ENCODE peak calls at places on chromosomes 16 and 17, in six cellular contexts. P, L, C, F, B and S are unnamed samples.

GRCh38 chr17:17454276-17454675 is 22.5 kb upstream of the MED9 start:
- DNase-seq in C (no peak), B (no peak), P (no peak), L (no peak), F (no peak), S (no peak)

GRCh38 chr17:6995500-6996255 is at the start of gene ALOX12:
- DNase-seq in C (no peak), F (no peak), P (peak; percentile 77), L (no peak), B (no peak), S (no peak)

GRCh38 chr17:46948544-46948943 is 25.6 kb downstream of the GOSR2 start:
- DNase-seq in P (no peak), L (no peak), F (no peak), B (no peak), C (no peak), S (no peak)

GRCh38 chr17:81706757-81707624 is 3.8 kb downstream of the MRPL12 start:
- DNase-seq in F (no peak), B (no peak), P (peak; percentile 44), L (no peak), C (no peak), S (no peak)

GRCh38 chr17:47199627-47200324 is 9.4 kb upstream of the MYL4 start:
- DNase-seq in B (no peak), P (no peak), F (no peak), L (no peak), C (no peak), S (no peak)

GRCh38 chr16:82241469-82242052 is 71.5 kb upstream of the MPHOSPH6 start:
- DNase-seq in C (no peak), F (no peak), B (no peak), P (peak; percentile 26), L (no peak), S (no peak)

GRCh38 chr17:43846963-43847369 is at the start of gene CD300LG:
- DNase-seq in P (peak; percentile 38), F (no peak), B (no peak), C (no peak), L (no peak), S (no peak)

GRCh38 chr16:63061319-63061718 is 1025.1 kb upstream of the CDH8 start:
- DNase-seq in F (no peak), C (no peak), P (peak; percentile 27), L (no peak), B (no peak), S (no peak)

GRCh38 chr17:81821603-81822311 is 11.3 kb downstream of the MCRIP1 start:
- DNase-seq in C (no peak), F (peak; percentile 91), P (peak; percentile 68), B (peak; percentile 84), L (peak; percentile 40), S (no peak)

GRCh38 chr16:50419116-50419515 is 50.3 kb upstream of the BRD7 start:
- DNase-seq in P (no peak), L (no peak), B (no peak), C (no peak), F (no peak), S (no peak)

GRCh38 chr17:5759501-5759925 is 175.2 kb upstream of the NLRP1 start:
- DNase-seq in L (no peak), B (no peak), F (no peak), P (no peak), C (no peak), S (no peak)

GRCh38 chr16:88331989-88332920 is 50.5 kb upstream of the ZNF469 start:
- DNase-seq in F (no peak), P (no peak), C (no peak), B (no peak), L (peak; percentile 88), S (no peak)

GRCh38 chr17:40553694-40554534 is 11.4 kb downstream of the CCR7 start:
- DNase-seq in P (peak; percentile 7), B (peak; percentile 48), C (no peak), F (peak; percentile 87), L (no peak), S (no peak)

GRCh38 chr16:56532714-56533113 is 12.9 kb upstream of the BBS2 start:
- DNase-seq in F (no peak), L (peak; percentile 26), C (no peak), B (peak; percentile 25), P (peak; percentile 35), S (no peak)

GRCh38 chr17:28482551-28483199 is 9.2 kb downstream of the SLC13A2 start:
- DNase-seq in F (no peak), C (no peak), B (no peak), P (no peak), L (no peak), S (no peak)

GRCh38 chr16:25052530-25052929 is 37.4 kb upstream of the ARHGAP17 start:
- DNase-seq in F (no peak), C (no peak), L (no peak), B (no peak), P (no peak), S (no peak)

GRCh38 chr17:42227849-42228696 is 33.8 kb upstream of the GHDC start:
- DNase-seq in C (no peak), F (no peak), B (no peak), P (no peak), L (no peak), S (no peak)

GRCh38 chr17:51948128-51948527 is 210.4 kb downstream of the CA10 start:
- DNase-seq in P (no peak), F (no peak), L (no peak), C (no peak), B (no peak), S (no peak)

GRCh38 chr17:43952351-43952723 is 1.4 kb downstream of the PYY start:
- DNase-seq in C (no peak), B (no peak), F (no peak), L (no peak), P (peak; percentile 42), S (no peak)

GRCh38 chr16:15942901-15943690 is 6.3 kb upstream of the ABCC1 start:
- DNase-seq in C (no peak), F (no peak), B (no peak), L (no peak), P (no peak), S (no peak)

GRCh38 chr16:66277311-66278070 is 89.0 kb upstream of the CDH5 start:
- DNase-seq in L (no peak), C (no peak), F (no peak), B (no peak), P (no peak), S (no peak)

GRCh38 chr16:50213939-50214519 is 52.3 kb upstream of the ADCY7 start:
- DNase-seq in C (no peak), L (peak; percentile 36), P (no peak), B (peak; percentile 58), F (peak; percentile 39), S (no peak)

GRCh38 chr17:57570740-57571344 is 174.3 kb downstream of the CCDC182 start:
- DNase-seq in C (no peak), P (no peak), B (no peak), L (no peak), F (no peak), S (no peak)

GRCh38 chr17:81960130-81960958 is 643 bp downstream of the NOTUM start:
- DNase-seq in P (no peak), C (no peak), F (peak; percentile 36), L (no peak), B (no peak), S (no peak)

GRCh38 chr16:19991614-19992013 is 82.1 kb downstream of the GPR139 start:
- DNase-seq in C (no peak), L (no peak), P (peak; percentile 17), B (peak; percentile 20), F (peak; percentile 16), S (no peak)

DNA sequence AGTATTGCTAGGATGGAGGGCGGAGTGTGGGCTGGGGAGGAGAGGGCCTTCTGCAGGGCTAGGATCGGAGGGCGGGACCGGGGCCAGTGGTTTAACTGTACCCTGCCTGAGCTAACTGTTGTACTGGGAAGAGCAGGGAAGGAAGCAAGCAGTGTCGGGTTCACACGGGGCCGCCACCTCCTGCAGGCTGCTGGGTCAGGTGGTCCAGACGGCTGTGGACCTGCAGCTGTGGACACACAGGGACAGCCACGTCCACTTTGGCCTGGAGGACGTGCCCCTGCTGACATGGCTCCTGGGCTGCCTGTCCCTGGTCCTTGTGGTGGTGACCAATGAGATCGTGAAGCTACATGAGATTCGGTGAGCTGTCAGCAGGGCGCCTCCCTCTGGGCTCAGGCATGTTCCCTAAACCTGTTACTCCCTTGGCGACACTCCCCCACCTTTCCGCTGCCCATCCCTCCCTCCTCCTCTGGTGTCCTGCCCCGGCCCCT is 16.6 kb downstream of the CASKIN2 start:
- DNase-seq in B (no peak), P (peak; percentile 34), C (no peak), L (no peak), F (peak; percentile 52), S (no peak)
- TF ChIP-seq ATF3 in B (no peak), P (no peak), C (no peak), L (no peak), F (no peak), S (no peak)

GRCh38 chr16:5735444-5735843 is 637.8 kb upstream of the EEF2KMT start:
- DNase-seq in C (no peak), B (no peak), F (no peak), L (no peak), P (no peak), S (no peak)
- TF ChIP-seq ATF3 in C (no peak), B (no peak), F (no peak), L (no peak), P (no peak), S (no peak)

GRCh38 chr17:50147841-50148225 is 2.6 kb downstream of the PPP1R9B start:
- DNase-seq in F (no peak), B (peak; percentile 90), P (no peak), L (no peak), C (no peak), S (no peak)

GRCh38 chr17:50146927-50147640 is 3.4 kb downstream of the PPP1R9B start:
- DNase-seq in C (no peak), F (no peak), B (no peak), L (no peak), P (no peak), S (no peak)

GRCh38 chr17:50149425-50150353 is 788 bp downstream of the PPP1R9B start:
- DNase-seq in F (peak; percentile 67), C (no peak), L (no peak), P (no peak), B (no peak), S (no peak)

GRCh38 chr17:50149099-50149424 is 1.4 kb downstream of the PPP1R9B start:
- DNase-seq in C (no peak), B (no peak), P (no peak), L (no peak), F (no peak), S (no peak)

GRCh38 chr17:50148226-50149098 is 2.0 kb downstream of the PPP1R9B start:
- DNase-seq in P (no peak), C (no peak), L (no peak), B (peak; percentile 51), F (peak; percentile 62), S (peak; percentile 81)
- TF ChIP-seq ATF3 in P (no peak), C (no peak), L (no peak), B (no peak), F (no peak), S (no peak)

GRCh38 chr16:86925067-86925791 is 346.9 kb downstream of the FOXL1 start:
- DNase-seq in P (no peak), B (no peak), C (no peak), L (no peak), F (peak; percentile 46), S (no peak)

GRCh38 chr16:86927699-86928098 is 349.4 kb downstream of the FOXL1 start:
- DNase-seq in B (no peak), C (no peak), L (no peak), P (no peak), F (no peak), S (no peak)

GRCh38 chr16:86926695-86927094 is 348.3 kb downstream of the FOXL1 start:
- DNase-seq in B (no peak), C (no peak), L (no peak), F (no peak), P (no peak), S (no peak)

GRCh38 chr16:86924537-86924936 is 346.2 kb downstream of the FOXL1 start:
- DNase-seq in C (no peak), B (no peak), P (no peak), F (no peak), L (no peak), S (no peak)

GRCh38 chr16:86926146-86926545 is 347.8 kb downstream of the FOXL1 start:
- DNase-seq in P (no peak), B (no peak), C (no peak), L (no peak), F (no peak), S (no peak)
- TF ChIP-seq ATF3 in P (no peak), B (no peak), C (no peak), L (no peak), F (no peak), S (no peak)